ENCODE peak calls at places on chromosomes 4 and X, in four cellular contexts. Q, E, Y and T are unnamed samples.

GRCh38 chr4:3827616-3828492 is 61.7 kb downstream of the ADRA2C start:
- DNase-seq in Q (no peak), E (no peak), Y (peak; percentile 85), T (no peak)

GRCh38 chr4:173181769-173182374 is 13.3 kb downstream of the GALNT7 start:
- DNase-seq in Q (no peak), E (no peak), Y (no peak), T (no peak)

GRCh38 chrX:9738146-9738545 is 27.5 kb downstream of the GPR143 start:
- DNase-seq in Q (no peak), E (no peak), Y (no peak), T (no peak)

GRCh38 chr4:71355971-71356370 is 17.2 kb downstream of the SLC4A4 start:
- DNase-seq in Q (no peak), E (no peak), Y (no peak), T (no peak)

GRCh38 chrX:153804100-153804595 is 9.7 kb downstream of the SSR4 start:
- DNase-seq in Q (no peak), E (no peak), Y (no peak), T (no peak)

GRCh38 chr4:123583043-123583442 is 186.4 kb downstream of the SPRY1 start:
- DNase-seq in Q (no peak), E (no peak), Y (no peak), T (no peak)

GRCh38 chrX:136780738-136781137 is at the start of gene ARHGEF6:
- DNase-seq in Q (no peak), E (no peak), Y (no peak), T (no peak)

GRCh38 chrX:41457618-41458192 is 10.6 kb downstream of the NYX start:
- DNase-seq in Q (peak; percentile 51), E (no peak), Y (no peak), T (no peak)

GRCh38 chrX:118325453-118325852 is 20.5 kb upstream of the WDR44 start:
- DNase-seq in Q (no peak), E (peak; percentile 23), Y (no peak), T (peak; percentile 25)

GRCh38 chrX:102650903-102651241 is 411 bp upstream of the GPRASP1 start:
- DNase-seq in Q (no peak), E (no peak), Y (no peak), T (no peak)

GRCh38 chr4:2251073-2251794 is 9.3 kb upstream of the HAUS3 start:
- DNase-seq in Q (no peak), E (no peak), Y (no peak), T (no peak)

GRCh38 chr4:95165926-95166524 is 382.7 kb downstream of the UNC5C start:
- DNase-seq in Q (no peak), E (peak; percentile 51), Y (peak; percentile 54), T (peak; percentile 49)

GRCh38 chr4:99099311-99099710 is 10.7 kb upstream of the ADH5 start:
- DNase-seq in Q (no peak), E (no peak), Y (no peak), T (no peak)

GRCh38 chrX:95640226-95640625 is 1044.4 kb upstream of the DIAPH2 start:
- DNase-seq in Q (no peak), E (no peak), Y (no peak), T (no peak)

GRCh38 chr4:113645771-113646455 is 115.6 kb downstream of the CAMK2D start:
- DNase-seq in Q (no peak), E (peak; percentile 32), Y (peak; percentile 81), T (peak; percentile 9)

GRCh38 chrX:86348669-86349068 is 200.4 kb downstream of the DACH2 start:
- DNase-seq in Q (peak; percentile 47), E (no peak), Y (peak; percentile 10), T (no peak)

GRCh38 chr4:74111990-74112389 is 13.0 kb upstream of the CXCL2 start:
- DNase-seq in Q (no peak), E (no peak), Y (no peak), T (no peak)

GRCh38 chr4:142719854-142720541 is 126.1 kb downstream of the INPP4B start:
- DNase-seq in Q (no peak), E (no peak), Y (no peak), T (no peak)

GRCh38 chr4:170109586-170110289 is 20.0 kb upstream of the AADAT start:
- DNase-seq in Q (no peak), E (no peak), Y (no peak), T (no peak)

GRCh38 chr4:98778206-98778605 is 119.8 kb upstream of the TSPAN5 start:
- DNase-seq in Q (no peak), E (no peak), Y (peak; percentile 87), T (no peak)

GRCh38 chrX:38061335-38061734 is 55.0 kb downstream of the SYTL5 start:
- DNase-seq in Q (no peak), E (peak; percentile 45), Y (peak; percentile 14), T (no peak)

GRCh38 chr4:53489279-53489889 is 101.9 kb downstream of the LNX1 start:
- DNase-seq in Q (no peak), E (no peak), Y (no peak), T (peak; percentile 70)

GRCh38 chrX:138037548-138037947 is 471.6 kb downstream of the ZIC3 start:
- DNase-seq in Q (no peak), E (no peak), Y (no peak), T (no peak)

GRCh38 chrX:118521435-118521834 is 25.8 kb downstream of the DOCK11 start:
- DNase-seq in Q (no peak), E (no peak), Y (no peak), T (no peak)

GRCh38 chr4:7383251-7383650 is 51.5 kb downstream of the PSAPL1 start:
- DNase-seq in Q (no peak), E (no peak), Y (no peak), T (no peak)

GRCh38 chr4:7384003-7384928 is 50.5 kb downstream of the PSAPL1 start:
- DNase-seq in Q (no peak), E (no peak), Y (no peak), T (no peak)

GRCh38 chr4:7381221-7381889 is 53.4 kb downstream of the PSAPL1 start:
- DNase-seq in Q (no peak), E (no peak), Y (no peak), T (no peak)

GRCh38 chr4:7382634-7383014 is 52.1 kb downstream of the PSAPL1 start:
- DNase-seq in Q (no peak), E (no peak), Y (no peak), T (no peak)

GRCh38 chr4:7381890-7382633 is 52.7 kb downstream of the PSAPL1 start:
- DNase-seq in Q (no peak), E (no peak), Y (no peak), T (no peak)
- TF ChIP-seq ELF4 in Q (no peak), E (no peak), Y (no peak), T (no peak)

GRCh38 chr4:22486276-22486675 is 29.6 kb downstream of the ADGRA3 start:
- DNase-seq in Q (no peak), E (no peak), Y (no peak), T (no peak)

GRCh38 chr4:22483551-22483981 is 32.3 kb downstream of the ADGRA3 start:
- DNase-seq in Q (no peak), E (no peak), Y (no peak), T (no peak)

GRCh38 chr4:22487333-22487732 is 28.5 kb downstream of the ADGRA3 start:
- DNase-seq in Q (no peak), E (no peak), Y (peak; percentile 78), T (no peak)

GRCh38 chr4:22488136-22488535 is 27.7 kb downstream of the ADGRA3 start:
- DNase-seq in Q (no peak), E (no peak), Y (no peak), T (no peak)

GRCh38 chr4:22485751-22486150 is 30.1 kb downstream of the ADGRA3 start:
- DNase-seq in Q (no peak), E (no peak), Y (no peak), T (no peak)
- TF ChIP-seq ELF4 in Q (no peak), E (no peak), Y (no peak), T (no peak)

DNA sequence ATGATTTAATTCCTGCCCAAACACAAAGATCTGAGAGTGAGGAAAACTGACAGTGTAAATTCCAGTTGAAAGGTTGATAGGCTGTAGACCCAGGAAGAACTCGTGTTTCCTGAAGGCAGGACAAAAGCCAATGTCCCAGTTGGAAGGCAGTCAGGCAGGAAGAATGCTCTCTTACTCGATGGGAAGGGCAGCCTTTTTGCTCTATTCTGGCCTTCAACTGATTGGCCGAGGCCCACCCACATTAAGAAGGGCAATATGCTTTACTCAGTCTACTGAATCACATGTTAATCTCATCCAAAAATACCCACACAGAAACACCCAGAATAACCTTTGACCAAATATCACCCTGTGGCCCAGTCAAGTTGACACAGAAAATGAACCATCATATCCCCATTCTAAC is 45.3 kb upstream of the SOD3 start:
- DNase-seq in Q (no peak), E (no peak), Y (no peak), T (no peak)
- TF ChIP-seq ELF4 in Q (no peak), E (no peak), Y (no peak), T (no peak)

DNA sequence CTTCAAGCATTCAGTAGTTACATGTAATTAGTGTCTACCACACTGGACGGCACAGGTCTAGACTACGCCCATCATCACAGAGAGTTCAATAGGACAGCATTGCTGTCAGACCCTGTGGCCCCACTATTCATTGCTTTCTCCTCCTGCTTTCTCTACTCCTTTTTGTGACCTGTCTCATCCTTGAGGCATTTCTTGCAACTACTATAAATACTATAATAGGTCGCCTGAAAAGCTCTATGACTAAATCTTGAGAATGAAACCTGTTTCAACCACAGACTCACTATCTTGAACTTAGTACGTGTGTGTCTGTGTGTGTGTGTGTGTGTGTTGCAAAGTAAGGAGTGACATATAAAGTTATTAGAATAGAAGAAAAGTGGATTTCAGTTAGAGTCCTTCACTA is 252.9 kb upstream of the KLF3 start:
- DNase-seq in Q (no peak), E (no peak), Y (no peak), T (no peak)
- TF ChIP-seq ELF4 in Q (no peak), E (no peak), Y (no peak), T (no peak)